ENCODE peak calls at places on chromosomes 1 and 21, in five cellular contexts. L is GM10248, D is HFFc6, V is WTC11, M is mesothelial cell of epicardium. F is an unnamed sample.

GRCh38 chr21:44516342-44516741 is 23.7 kb downstream of the KRTAP10-1 start:
- DNase-seq in M (no peak), V (no peak), L (no peak), D (no peak), F (no peak)

GRCh38 chr1:23726669-23727068 is 16.6 kb upstream of the ELOA start:
- DNase-seq in M (no peak), V (no peak), L (no peak), D (no peak), F (no peak)

GRCh38 chr1:168783831-168784230 is 54.8 kb upstream of the DPT start:
- DNase-seq in L (no peak), M (no peak), V (no peak), D (no peak), F (no peak)

GRCh38 chr21:37886726-37887309 is 29.4 kb downstream of the KCNJ6 start:
- DNase-seq in D (no peak), M (no peak), L (no peak), V (no peak), F (no peak)

GRCh38 chr1:168439451-168440375 is 104.1 kb downstream of the XCL2 start:
- DNase-seq in L (peak), M (peak), V (peak), D (peak), F (peak)

GRCh38 chr1:201004154-201004553 is 19.4 kb downstream of the KIF21B start:
- DNase-seq in M (no peak), V (no peak), D (no peak), L (no peak), F (no peak)

GRCh38 chr1:155646307-155646706 is 36.3 kb downstream of the MSTO1 start:
- DNase-seq in D (no peak), M (no peak), L (no peak), V (no peak), F (no peak)

GRCh38 chr1:87370519-87370918 is 41.8 kb downstream of the LMO4 start:
- DNase-seq in L (no peak), V (no peak), D (no peak), M (no peak), F (no peak)

GRCh38 chr1:184641894-184642293 is 112.8 kb downstream of the EDEM3 start:
- DNase-seq in L (no peak), V (no peak), D (no peak), M (no peak), F (no peak)

GRCh38 chr1:153094426-153094825 is at the start of gene SPRR2E:
- DNase-seq in V (no peak), L (no peak), D (no peak), M (no peak), F (no peak)

GRCh38 chr1:117846674-117847425 is 82.6 kb downstream of the GDAP2 start:
- DNase-seq in V (no peak), M (no peak), L (no peak), D (no peak), F (no peak)

GRCh38 chr21:42564561-42564971 is 50.9 kb downstream of the SLC37A1 start:
- DNase-seq in D (no peak), M (no peak), L (no peak), V (peak), F (no peak)

GRCh38 chr1:31432592-31433395 is 19.8 kb downstream of the SERINC2 start:
- DNase-seq in D (no peak), L (no peak), M (no peak), V (no peak), F (no peak)

GRCh38 chr1:79568411-79568810 is 561.9 kb upstream of the ADGRL4 start:
- DNase-seq in D (no peak), M (no peak), V (no peak), L (no peak), F (no peak)

GRCh38 chr1:43598622-43599021 is 51.3 kb upstream of the KDM4A start:
- DNase-seq in M (no peak), L (no peak), D (no peak), V (no peak), F (no peak)

GRCh38 chr1:232795497-232796068 is 9.6 kb upstream of the MAP10 start:
- DNase-seq in M (no peak), L (no peak), D (no peak), V (no peak), F (no peak)

GRCh38 chr1:100552031-100552430 is 14.1 kb downstream of the GPR88 start:
- DNase-seq in M (no peak), V (no peak), D (no peak), L (no peak), F (no peak)

GRCh38 chr1:31790140-31790539 is 25.7 kb downstream of the SPOCD1 start:
- DNase-seq in V (peak), D (no peak), M (no peak), L (no peak), F (no peak)

GRCh38 chr1:47533176-47534039 is 95.6 kb downstream of the FOXD2 start:
- DNase-seq in L (no peak), D (peak), V (peak), M (peak), F (peak)

GRCh38 chr1:56645663-56646330 is 683 bp downstream of the PRKAA2 start:
- DNase-seq in D (no peak), L (no peak), V (peak), M (no peak), F (no peak)

GRCh38 chr1:162612606-162613400 is 19.5 kb upstream of the DDR2 start:
- DNase-seq in L (no peak), V (no peak), D (peak), M (no peak), F (no peak)

GRCh38 chr1:39842726-39843305 is 40.5 kb downstream of the TRIT1 start:
- DNase-seq in D (no peak), M (no peak), V (no peak), L (no peak), F (no peak)

GRCh38 chr1:147073062-147073432 is 99.2 kb downstream of the PRKAB2 start:
- DNase-seq in V (peak), L (no peak), D (no peak), M (no peak), F (peak)

GRCh38 chr1:180632326-180633088 is 685 bp downstream of the XPR1 start:
- DNase-seq in M (peak), V (peak), L (peak), D (no peak), F (peak)

GRCh38 chr1:9368356-9368755 is 75.7 kb downstream of the SPSB1 start:
- DNase-seq in L (no peak), D (no peak), V (no peak), M (no peak), F (no peak)

GRCh38 chr1:83671586-83671985 is 327.3 kb downstream of the TTLL7 start:
- DNase-seq in D (no peak), V (no peak), M (no peak), L (no peak), F (no peak)

GRCh38 chr1:91864017-91864700 is 21.8 kb downstream of the TGFBR3 start:
- DNase-seq in D (peak), V (no peak), L (no peak), M (no peak), F (no peak)

GRCh38 chr1:116498789-116499628 is 71.8 kb downstream of the CD58 start:
- DNase-seq in D (peak), L (peak), V (peak), M (no peak), F (peak)

GRCh38 chr1:59076612-59077011 is 220.3 kb upstream of the FGGY start:
- DNase-seq in M (no peak), D (no peak), V (no peak), L (no peak), F (no peak)

GRCh38 chr1:45177452-45177851 is 29.0 kb downstream of the ZSWIM5 start:
- DNase-seq in L (no peak), M (no peak), D (no peak), V (no peak), F (no peak)

GRCh38 chr21:17003763-17004373 is 509.0 kb upstream of the CXADR start:
- DNase-seq in D (no peak), L (no peak), M (no peak), V (no peak), F (no peak)

GRCh38 chr1:48875736-48876135 is 99.0 kb upstream of the BEND5 start:
- DNase-seq in M (no peak), L (no peak), D (no peak), V (no peak), F (no peak)

GRCh38 chr1:89603651-89604413 is 29.1 kb upstream of the LRRC8C start:
- DNase-seq in L (no peak), D (no peak), M (no peak), V (no peak), F (peak)

DNA sequence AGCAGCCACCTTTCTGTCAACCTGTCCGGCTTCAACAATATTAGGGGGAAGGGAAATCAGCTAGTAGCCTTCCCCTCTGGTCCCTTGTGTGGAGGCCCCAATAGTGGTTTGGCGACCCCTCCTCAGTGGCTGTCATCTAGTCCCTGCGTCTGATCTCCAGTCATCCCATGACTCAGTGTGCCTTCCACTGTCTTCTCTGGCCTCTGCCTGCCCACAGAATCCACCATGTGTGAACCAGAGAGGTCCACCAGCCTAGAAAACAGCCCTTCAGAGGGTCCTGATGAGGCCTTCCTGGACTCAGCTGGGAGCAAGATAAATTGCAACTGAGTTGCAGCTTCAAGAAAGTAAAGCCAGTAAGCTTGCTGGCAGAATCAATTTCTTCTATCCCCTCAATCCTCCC is 3.8 kb upstream of the ATXN7L2 start:
- DNase-seq in V (no peak), M (no peak), L (no peak), D (no peak), F (no peak)
- TF ChIP-seq CTCF in V (no peak), M (no peak), L (no peak), D (no peak), F (no peak)

GRCh38 chr1:6157528-6158174 is 22.5 kb downstream of the CHD5 start:
- DNase-seq in D (peak), M (no peak), V (no peak), L (no peak), F (peak)

GRCh38 chr1:6158181-6158580 is 21.9 kb downstream of the CHD5 start:
- DNase-seq in D (no peak), L (no peak), M (no peak), V (no peak), F (no peak)

GRCh38 chr1:6152882-6153281 is 27.2 kb downstream of the CHD5 start:
- DNase-seq in M (no peak), V (no peak), D (no peak), L (no peak), F (no peak)

GRCh38 chr1:6154525-6155319 is 25.4 kb downstream of the CHD5 start:
- DNase-seq in V (no peak), L (no peak), D (no peak), M (no peak), F (no peak)

DNA sequence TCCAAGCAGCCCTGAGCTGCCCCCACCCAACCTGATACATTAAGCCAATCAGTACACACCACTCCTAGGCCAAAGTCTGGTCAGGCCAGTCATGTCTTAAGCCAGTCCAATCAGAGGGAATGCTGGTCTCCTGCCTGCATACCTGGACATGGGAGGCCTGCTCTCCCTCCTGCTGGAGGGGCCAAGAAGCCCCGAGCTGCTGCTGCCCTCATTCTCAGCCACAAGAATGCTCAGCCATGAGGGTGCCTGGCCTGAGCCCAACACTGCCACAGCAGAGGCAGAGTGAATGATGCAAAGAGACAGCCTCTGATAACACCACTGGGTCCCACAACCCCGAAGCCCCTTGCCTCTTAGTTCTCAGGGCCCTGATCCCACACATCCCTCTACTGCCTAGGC is 23.0 kb downstream of the CHD5 start:
- DNase-seq in D (no peak), M (no peak), L (no peak), V (no peak), F (no peak)
- TF ChIP-seq CTCF in D (no peak), M (no peak), L (no peak), V (no peak), F (no peak)

GRCh38 chr1:24782689-24783088 is 37.4 kb downstream of the CLIC4 start:
- DNase-seq in V (no peak), M (no peak), L (no peak), D (no peak), F (no peak)

GRCh38 chr1:24783713-24784112 is 38.5 kb downstream of the CLIC4 start:
- DNase-seq in L (no peak), M (no peak), V (no peak), D (no peak), F (no peak)

GRCh38 chr1:24778141-24778540 is 32.9 kb downstream of the CLIC4 start:
- DNase-seq in V (no peak), M (no peak), L (no peak), D (no peak), F (no peak)

GRCh38 chr1:24776821-24777220 is 31.6 kb downstream of the CLIC4 start:
- DNase-seq in M (no peak), D (no peak), V (no peak), L (no peak), F (no peak)

DNA sequence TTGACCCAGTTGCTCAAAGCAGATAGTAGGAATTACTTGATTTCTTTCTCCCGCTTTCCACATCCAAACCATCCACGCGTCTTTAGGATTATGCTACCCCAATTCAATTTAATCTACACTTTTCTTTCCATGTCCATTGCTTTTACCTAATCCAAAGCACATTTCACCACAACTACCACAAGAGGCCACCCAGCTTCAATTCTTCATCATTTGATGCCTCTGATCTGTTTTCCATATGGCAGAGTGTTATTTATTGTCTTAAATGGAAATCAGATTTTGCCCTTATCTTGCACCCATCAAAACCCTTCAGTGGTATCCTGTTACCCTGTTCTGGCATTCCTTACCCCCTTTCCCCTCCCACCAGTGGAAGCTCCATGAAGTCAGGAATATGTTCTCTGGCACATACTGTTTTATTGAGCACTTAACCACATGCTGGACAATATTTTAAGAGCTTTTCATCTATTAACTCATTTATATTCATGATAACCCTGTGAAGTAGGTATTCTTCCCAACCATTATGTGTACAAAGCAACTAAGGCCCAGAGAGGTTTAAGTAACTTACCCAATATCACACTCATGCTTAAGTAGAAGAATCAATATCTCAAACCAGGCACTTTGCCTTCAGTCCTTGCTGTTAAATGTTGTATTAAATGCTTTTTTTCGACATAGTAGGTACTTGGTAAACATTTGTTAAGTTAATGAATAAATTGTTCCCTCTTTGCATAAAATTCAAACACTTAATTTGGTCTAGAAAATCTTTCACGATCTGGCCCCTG is 34.6 kb downstream of the CLIC4 start:
- DNase-seq in V (no peak), L (no peak), D (no peak), M (no peak), F (no peak)
- TF ChIP-seq CTCF in V (no peak), L (no peak), D (no peak), M (no peak), F (no peak)

GRCh38 chr21:41360072-41360821 is 1.6 kb upstream of the MX2 start:
- DNase-seq in L (no peak), V (peak), M (no peak), D (no peak), F (no peak)
- TF ChIP-seq CTCF in L (no peak), V (no peak), M (no peak), D (no peak), F (no peak)

GRCh38 chr1:34132161-34132420 is 32.9 kb downstream of the CSMD2 start:
- DNase-seq in D (no peak), V (no peak), M (no peak), L (no peak), F (no peak)
- TF ChIP-seq CTCF in D (no peak), V (no peak), M (no peak), L (no peak), F (no peak)

GRCh38 chr1:215523128-215523861 is 43.8 kb upstream of the KCTD3 start:
- DNase-seq in D (no peak), M (no peak), L (no peak), V (no peak), F (no peak)
- TF ChIP-seq CTCF in D (peak), M (peak), L (no peak), V (no peak), F (no peak)

GRCh38 chr1:103788377-103788776 is 38.7 kb downstream of the AMY1C start:
- DNase-seq in L (no peak), V (no peak), D (peak), M (no peak), F (no peak)
- TF ChIP-seq CTCF in L (peak), V (no peak), D (peak), M (no peak), F (no peak)